ENCODE peak calls at places on chromosomes 1 and 21, in four cellular contexts. X is left ventricle myocardium inferior, Z is mesendoderm, T is AG04450. B is an unnamed sample. For H3K27me3, the result is how much of the 10 kb centered on the place peaks cover.

GRCh38 chr1:40316595-40317393 is at the start of gene COL9A2:
- DNase-seq in X (no peak), Z (peak), T (no peak), B (no peak)

GRCh38 chr1:52368383-52369172 is 2.6 kb upstream of the CC2D1B start:
- DNase-seq in X (peak), Z (peak), T (no peak), B (peak)

GRCh38 chr1:110233861-110234260 is 23.7 kb downstream of the KCNC4 start:
- DNase-seq in X (no peak), Z (no peak), T (no peak), B (no peak)

GRCh38 chr21:43266534-43266933 is 97.7 kb downstream of the CRYAA start:
- DNase-seq in X (no peak), Z (no peak), T (no peak), B (peak)

GRCh38 chr1:32989160-32989894 is 24.7 kb upstream of the RNF19B start:
- DNase-seq in X (peak), Z (peak), T (peak), B (peak)

GRCh38 chr21:44049182-44049581 is 37.1 kb downstream of the TRAPPC10 start:
- DNase-seq in X (no peak), Z (no peak), T (no peak), B (no peak)

GRCh38 chr1:116286541-116286971 is 86.5 kb upstream of the ATP1A1 start:
- DNase-seq in X (no peak), Z (no peak), T (no peak), B (peak)

GRCh38 chr1:151867785-151868403 is 14.4 kb upstream of the THEM5 start:
- DNase-seq in X (no peak), Z (no peak), T (no peak), B (peak)

GRCh38 chr1:202505356-202505755 is 156.9 kb downstream of the PPP1R12B start:
- DNase-seq in X (no peak), Z (peak), T (peak), B (peak)

GRCh38 chr1:14919289-14919688 is 234.3 kb upstream of the TMEM51 start:
- DNase-seq in X (no peak), Z (no peak), T (no peak), B (no peak)

GRCh38 chr21:43373387-43374227 is 53.3 kb downstream of the SIK1 start:
- DNase-seq in X (no peak), Z (no peak), T (no peak), B (no peak)

GRCh38 chr1:205940710-205941109 is 2.5 kb downstream of the SLC26A9 start:
- DNase-seq in X (no peak), Z (no peak), T (no peak), B (no peak)

GRCh38 chr1:93440272-93440671 is 7.6 kb upstream of the FNBP1L start:
- DNase-seq in X (no peak), Z (no peak), T (no peak), B (no peak)

GRCh38 chr1:215567491-215568286 is 585 bp downstream of the KCTD3 start:
- DNase-seq in X (peak), Z (peak), T (no peak), B (peak)

GRCh38 chr1:109488201-109488600 is 4.5 kb downstream of the ATXN7L2 start:
- DNase-seq in X (no peak), Z (peak), T (no peak), B (no peak)

GRCh38 chr1:203586495-203586894 is 40.1 kb upstream of the ATP2B4 start:
- DNase-seq in X (no peak), Z (no peak), T (no peak), B (no peak)

GRCh38 chr1:92769856-92770255 is 15.1 kb downstream of the EVI5 start:
- DNase-seq in X (no peak), Z (no peak), T (no peak), B (no peak)

GRCh38 chr1:41666991-41667631 is 182.6 kb upstream of the EDN2 start:
- DNase-seq in X (no peak), Z (peak), T (no peak), B (no peak)

GRCh38 chr21:16323586-16323985 is 593.8 kb downstream of the USP25 start:
- DNase-seq in X (no peak), Z (no peak), T (no peak), B (no peak)

GRCh38 chr1:19860418-19860817 is 21.8 kb upstream of the OTUD3 start:
- DNase-seq in X (no peak), Z (no peak), T (no peak), B (no peak)

GRCh38 chr1:19861034-19861433 is 21.2 kb upstream of the OTUD3 start:
- DNase-seq in X (no peak), Z (no peak), T (no peak), B (peak)

GRCh38 chr1:19859876-19860275 is 22.3 kb upstream of the OTUD3 start:
- DNase-seq in X (no peak), Z (no peak), T (no peak), B (no peak)

GRCh38 chr1:19861842-19862530 is 20.2 kb upstream of the OTUD3 start:
- DNase-seq in X (no peak), Z (no peak), T (no peak), B (no peak)

DNA sequence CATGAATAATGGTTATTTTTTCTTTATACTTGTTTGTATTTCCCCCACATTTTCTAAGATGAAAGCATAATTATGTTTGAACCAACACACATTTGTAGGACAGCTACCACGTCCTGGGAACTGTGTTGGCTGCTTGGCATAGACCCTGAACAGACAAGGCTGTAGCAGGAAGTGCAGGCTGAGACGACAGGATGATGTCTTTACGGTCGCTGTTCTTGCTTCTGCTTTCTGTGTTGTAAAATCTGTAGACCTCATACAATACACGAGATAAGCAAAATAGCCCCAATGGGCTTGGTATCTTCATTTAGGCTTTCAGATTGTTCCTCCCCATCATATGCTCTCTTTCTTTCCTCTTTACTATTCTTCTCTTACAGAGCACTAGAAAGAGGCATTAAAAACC is 23.3 kb upstream of the OTUD3 start:
- DNase-seq in X (no peak), Z (no peak), T (no peak), B (no peak)
- H3K4me3 ChIP-seq in X (no peak), Z (no peak), T (no peak), B (no peak)

GRCh38 chr1:63623952-63624351 is 30.7 kb downstream of the PGM1 start:
- DNase-seq in X (no peak), Z (no peak), T (no peak), B (no peak)
- H3K27ac ChIP-seq in X (peak), Z (no peak), T (no peak), B (no peak)

DNA sequence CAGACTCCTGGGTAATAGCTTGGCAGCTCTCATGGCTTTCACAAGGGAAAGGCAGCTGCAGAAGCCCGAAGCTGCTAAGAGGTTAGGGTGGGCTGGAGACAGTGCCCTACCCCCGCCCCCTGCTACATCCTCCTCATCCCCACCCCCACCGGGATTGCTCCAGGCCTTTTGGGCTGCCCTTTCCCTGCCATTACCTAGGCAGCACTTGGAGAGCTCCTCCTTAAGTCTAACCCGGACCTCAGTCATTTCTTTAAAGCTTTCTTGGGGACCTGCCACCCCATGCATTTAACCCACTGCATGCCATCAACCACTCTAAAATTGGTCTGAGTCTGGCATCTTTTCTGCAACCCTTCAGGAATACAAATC is 3.8 kb downstream of the ACKR1 start:
- DNase-seq in X (no peak), Z (peak), T (no peak), B (no peak)
- H3K27me3 ChIP-seq in X (half or more), Z (under half), T (under half), B (under half)

GRCh38 chr1:208239518-208240381 is 4.4 kb downstream of the PLXNA2 start:
- DNase-seq in X (no peak), Z (no peak), T (no peak), B (no peak)
- H3K4me3 ChIP-seq in X (peak), Z (peak), T (no peak), B (peak)

GRCh38 chr1:35856964-35857363 is 26.0 kb upstream of the AGO1 start:
- DNase-seq in X (no peak), Z (no peak), T (no peak), B (no peak)
- H3K27ac ChIP-seq in X (no peak), Z (no peak), T (no peak), B (no peak)

GRCh38 chr1:156865258-156865657 is 4.6 kb downstream of the NTRK1 start:
- DNase-seq in X (no peak), Z (no peak), T (no peak), B (no peak)

GRCh38 chr1:156864796-156865195 is 4.1 kb downstream of the NTRK1 start:
- DNase-seq in X (no peak), Z (no peak), T (no peak), B (no peak)

GRCh38 chr1:156866679-156867015 is 6.0 kb downstream of the NTRK1 start:
- DNase-seq in X (no peak), Z (no peak), T (no peak), B (no peak)

GRCh38 chr1:156868341-156868740 is 7.7 kb downstream of the NTRK1 start:
- DNase-seq in X (no peak), Z (no peak), T (no peak), B (no peak)

GRCh38 chr1:156865865-156866678 is 5.4 kb downstream of the NTRK1 start:
- DNase-seq in X (no peak), Z (no peak), T (no peak), B (no peak)
- H3K27me3 ChIP-seq in X (half or more), Z (under half), T (under half), B (under half)

GRCh38 chr1:171485375-171486047 is at the start of gene PRRC2C:
- DNase-seq in X (peak), Z (peak), T (peak), B (peak)

GRCh38 chr1:171486048-171486519 is 754 bp downstream of the PRRC2C start:
- DNase-seq in X (no peak), Z (peak), T (peak), B (peak)

GRCh38 chr1:171484760-171485374 is 463 bp upstream of the PRRC2C start:
- DNase-seq in X (no peak), Z (no peak), T (no peak), B (no peak)

GRCh38 chr1:171487038-171487437 is 1.7 kb downstream of the PRRC2C start:
- DNase-seq in X (no peak), Z (no peak), T (no peak), B (no peak)

GRCh38 chr1:171488190-171488929 is 3.0 kb downstream of the PRRC2C start:
- DNase-seq in X (no peak), Z (no peak), T (no peak), B (no peak)
- H3K4me3 ChIP-seq in X (no peak), Z (no peak), T (no peak), B (no peak)

GRCh38 chr1:155669233-155670162 is 19.1 kb downstream of the YY1AP1 start:
- DNase-seq in X (no peak), Z (no peak), T (no peak), B (no peak)
- H3K27ac ChIP-seq in X (no peak), Z (no peak), T (no peak), B (no peak)

GRCh38 chr21:41509733-41510132 is 1.8 kb upstream of the TMPRSS2 start:
- DNase-seq in X (no peak), Z (no peak), T (no peak), B (no peak)
- H3K27me3 ChIP-seq in X (half or more), Z (under half), T (under half), B (under half)

B was measured in brain microvascular endothelial cell.